ENCODE peak calls at places on chromosomes 5 and 9, in eight cellular contexts. One of them, this sample, is unnamed.
A peak's percentile ranks its signal among the peaks of the same experiment; 100 is the strongest.

GRCh38 chr9:130539473-130540223 is 39.7 kb upstream of the FUBP3 start:
- DNase-seq in uterus: peak; percentile 41
- DNase-seq in gastrocnemius medialis: no peak
- DNase-seq in tibial nerve: no peak
- DNase-seq in fibroblast of lung: peak; percentile 83
- DNase-seq in pancreas: no peak
- DNase-seq in BJ: no peak
- DNase-seq in heart right ventricle: no peak
- DNase-seq in this sample: peak; percentile 16

GRCh38 chr5:66987949-66988838 is 208.4 kb downstream of the CD180 start:
- DNase-seq in tibial nerve: no peak
- DNase-seq in gastrocnemius medialis: no peak
- DNase-seq in BJ: no peak
- DNase-seq in heart right ventricle: no peak
- DNase-seq in fibroblast of lung: no peak
- DNase-seq in pancreas: no peak
- DNase-seq in uterus: no peak
- DNase-seq in this sample: no peak

GRCh38 chr5:151212361-151212899 is 11.5 kb downstream of the CCDC69 start:
- DNase-seq in BJ: no peak
- DNase-seq in heart right ventricle: no peak
- DNase-seq in uterus: no peak
- DNase-seq in tibial nerve: no peak
- DNase-seq in pancreas: no peak
- DNase-seq in gastrocnemius medialis: no peak
- DNase-seq in fibroblast of lung: no peak
- DNase-seq in this sample: no peak

GRCh38 chr9:81595887-81596558 is 93.3 kb downstream of the TLE1 start:
- DNase-seq in gastrocnemius medialis: no peak
- DNase-seq in uterus: no peak
- DNase-seq in tibial nerve: no peak
- DNase-seq in pancreas: no peak
- DNase-seq in BJ: no peak
- DNase-seq in fibroblast of lung: no peak
- DNase-seq in heart right ventricle: no peak
- DNase-seq in this sample: no peak

GRCh38 chr5:107294151-107294550 is 376.6 kb downstream of the EFNA5 start:
- DNase-seq in gastrocnemius medialis: no peak
- DNase-seq in uterus: no peak
- DNase-seq in fibroblast of lung: no peak
- DNase-seq in BJ: no peak
- DNase-seq in pancreas: no peak
- DNase-seq in heart right ventricle: no peak
- DNase-seq in tibial nerve: no peak
- DNase-seq in this sample: no peak

GRCh38 chr5:53479656-53480473 is 564 bp upstream of the FST start:
- DNase-seq in uterus: peak; percentile 56
- DNase-seq in gastrocnemius medialis: no peak
- DNase-seq in fibroblast of lung: peak; percentile 59
- DNase-seq in BJ: no peak
- DNase-seq in tibial nerve: peak; percentile 64
- DNase-seq in heart right ventricle: peak; percentile 61
- DNase-seq in pancreas: peak; percentile 81
- DNase-seq in this sample: no peak

GRCh38 chr5:9699681-9700080 is 69.5 kb upstream of the TAS2R1 start:
- DNase-seq in uterus: no peak
- DNase-seq in pancreas: no peak
- DNase-seq in heart right ventricle: no peak
- DNase-seq in fibroblast of lung: no peak
- DNase-seq in tibial nerve: no peak
- DNase-seq in gastrocnemius medialis: no peak
- DNase-seq in BJ: no peak
- DNase-seq in this sample: no peak

GRCh38 chr9:5799314-5799713 is 33.6 kb downstream of the ERMP1 start:
- DNase-seq in gastrocnemius medialis: no peak
- DNase-seq in fibroblast of lung: peak; percentile 74
- DNase-seq in pancreas: no peak
- DNase-seq in BJ: no peak
- DNase-seq in uterus: no peak
- DNase-seq in tibial nerve: peak; percentile 13
- DNase-seq in heart right ventricle: no peak
- DNase-seq in this sample: no peak

GRCh38 chr9:129026442-129027223 is 1.5 kb downstream of the SH3GLB2 start:
- DNase-seq in heart right ventricle: no peak
- DNase-seq in gastrocnemius medialis: no peak
- DNase-seq in fibroblast of lung: peak; percentile 34
- DNase-seq in tibial nerve: no peak
- DNase-seq in BJ: no peak
- DNase-seq in uterus: peak; percentile 32
- DNase-seq in pancreas: no peak
- DNase-seq in this sample: no peak

GRCh38 chr5:128007939-128008338 is 75.6 kb upstream of the SLC12A2 start:
- DNase-seq in BJ: no peak
- DNase-seq in fibroblast of lung: peak; percentile 30
- DNase-seq in tibial nerve: no peak
- DNase-seq in pancreas: no peak
- DNase-seq in heart right ventricle: no peak
- DNase-seq in gastrocnemius medialis: no peak
- DNase-seq in uterus: no peak
- DNase-seq in this sample: no peak

GRCh38 chr5:65100846-65101678 is 332.3 kb downstream of the CWC27 start:
- DNase-seq in uterus: peak; percentile 34
- DNase-seq in heart right ventricle: peak; percentile 45
- DNase-seq in fibroblast of lung: peak; percentile 91
- DNase-seq in BJ: peak; percentile 11
- DNase-seq in gastrocnemius medialis: peak; percentile 15
- DNase-seq in pancreas: peak; percentile 59
- DNase-seq in tibial nerve: peak; percentile 70
- DNase-seq in this sample: no peak
- TF ChIP-seq CTCF in uterus: peak; percentile 19
- TF ChIP-seq CTCF in heart right ventricle: peak; percentile 47
- TF ChIP-seq CTCF in fibroblast of lung: peak; percentile 87
- TF ChIP-seq CTCF in BJ: peak; percentile 77
- TF ChIP-seq CTCF in gastrocnemius medialis: no peak
- TF ChIP-seq CTCF in pancreas: peak; percentile 37
- TF ChIP-seq CTCF in tibial nerve: peak; percentile 50
- TF ChIP-seq CTCF in this sample: peak; percentile 75

GRCh38 chr9:124217839-124218437 is 39.8 kb upstream of the NEK6 start:
- DNase-seq in gastrocnemius medialis: no peak
- DNase-seq in uterus: no peak
- DNase-seq in fibroblast of lung: no peak
- DNase-seq in heart right ventricle: no peak
- DNase-seq in tibial nerve: no peak
- DNase-seq in pancreas: peak; percentile 19
- DNase-seq in BJ: no peak
- DNase-seq in this sample: no peak

GRCh38 chr9:124221685-124222084 is 36.1 kb upstream of the NEK6 start:
- DNase-seq in heart right ventricle: no peak
- DNase-seq in fibroblast of lung: no peak
- DNase-seq in pancreas: peak; percentile 7
- DNase-seq in gastrocnemius medialis: no peak
- DNase-seq in uterus: no peak
- DNase-seq in BJ: no peak
- DNase-seq in tibial nerve: no peak
- DNase-seq in this sample: no peak

GRCh38 chr9:124220551-124221451 is 36.9 kb upstream of the NEK6 start:
- DNase-seq in gastrocnemius medialis: no peak
- DNase-seq in BJ: no peak
- DNase-seq in tibial nerve: no peak
- DNase-seq in uterus: no peak
- DNase-seq in pancreas: peak; percentile 61
- DNase-seq in fibroblast of lung: peak; percentile 74
- DNase-seq in heart right ventricle: no peak
- DNase-seq in this sample: no peak

GRCh38 chr9:124218438-124219289 is 39.1 kb upstream of the NEK6 start:
- DNase-seq in fibroblast of lung: peak; percentile 28
- DNase-seq in uterus: no peak
- DNase-seq in gastrocnemius medialis: peak; percentile 28
- DNase-seq in BJ: no peak
- DNase-seq in pancreas: peak; percentile 58
- DNase-seq in heart right ventricle: no peak
- DNase-seq in tibial nerve: peak; percentile 48
- DNase-seq in this sample: no peak

GRCh38 chr9:124219290-124219605 is 38.5 kb upstream of the NEK6 start:
- DNase-seq in BJ: no peak
- DNase-seq in fibroblast of lung: no peak
- DNase-seq in pancreas: peak; percentile 15
- DNase-seq in gastrocnemius medialis: no peak
- DNase-seq in heart right ventricle: no peak
- DNase-seq in tibial nerve: no peak
- DNase-seq in uterus: no peak
- DNase-seq in this sample: no peak
- H3K36me3 ChIP-seq in BJ: no peaks in the 10 kb centered on the region
- H3K36me3 ChIP-seq in fibroblast of lung: no peaks in the 10 kb centered on the region
- H3K36me3 ChIP-seq in pancreas: no peaks in the 10 kb centered on the region
- H3K36me3 ChIP-seq in gastrocnemius medialis: no peaks in the 10 kb centered on the region
- H3K36me3 ChIP-seq in heart right ventricle: no peaks in the 10 kb centered on the region
- H3K36me3 ChIP-seq in tibial nerve: no peaks in the 10 kb centered on the region
- H3K36me3 ChIP-seq in uterus: no peaks in the 10 kb centered on the region
- H3K36me3 ChIP-seq in this sample: no peaks in the 10 kb centered on the region

GRCh38 chr5:169296456-169297220 is 4.3 kb downstream of the SLIT3 start:
- DNase-seq in heart right ventricle: no peak
- DNase-seq in tibial nerve: peak; percentile 60
- DNase-seq in uterus: peak; percentile 25
- DNase-seq in gastrocnemius medialis: peak; percentile 3
- DNase-seq in fibroblast of lung: peak; percentile 84
- DNase-seq in pancreas: no peak
- DNase-seq in BJ: peak; percentile 85
- DNase-seq in this sample: no peak

GRCh38 chr5:169300468-169301385 is at the start of gene SLIT3:
- DNase-seq in fibroblast of lung: peak; percentile 70
- DNase-seq in uterus: peak; percentile 85
- DNase-seq in gastrocnemius medialis: peak; percentile 41
- DNase-seq in heart right ventricle: peak; percentile 72
- DNase-seq in BJ: peak; percentile 33
- DNase-seq in pancreas: peak; percentile 66
- DNase-seq in tibial nerve: peak; percentile 40
- DNase-seq in this sample: peak; percentile 29

GRCh38 chr5:169299651-169300467 is 1.1 kb downstream of the SLIT3 start:
- DNase-seq in BJ: no peak
- DNase-seq in gastrocnemius medialis: no peak
- DNase-seq in heart right ventricle: no peak
- DNase-seq in tibial nerve: no peak
- DNase-seq in uterus: no peak
- DNase-seq in pancreas: no peak
- DNase-seq in fibroblast of lung: peak; percentile 25
- DNase-seq in this sample: no peak

GRCh38 chr5:169299146-169299545 is 1.8 kb downstream of the SLIT3 start:
- DNase-seq in heart right ventricle: no peak
- DNase-seq in uterus: no peak
- DNase-seq in tibial nerve: no peak
- DNase-seq in pancreas: no peak
- DNase-seq in fibroblast of lung: peak; percentile 4
- DNase-seq in BJ: no peak
- DNase-seq in gastrocnemius medialis: no peak
- DNase-seq in this sample: no peak

GRCh38 chr5:169298193-169298592 is 2.7 kb downstream of the SLIT3 start:
- DNase-seq in gastrocnemius medialis: no peak
- DNase-seq in heart right ventricle: no peak
- DNase-seq in tibial nerve: no peak
- DNase-seq in uterus: no peak
- DNase-seq in pancreas: no peak
- DNase-seq in fibroblast of lung: no peak
- DNase-seq in BJ: no peak
- DNase-seq in this sample: no peak
- H3K4me3 ChIP-seq in gastrocnemius medialis: no peak overlapping the region
- H3K4me3 ChIP-seq in heart right ventricle: no peak overlapping the region
- H3K4me3 ChIP-seq in tibial nerve: no peak overlapping the region
- H3K4me3 ChIP-seq in uterus: no peak overlapping the region
- H3K4me3 ChIP-seq in pancreas: no peak overlapping the region
- H3K4me3 ChIP-seq in fibroblast of lung: no peak overlapping the region
- H3K4me3 ChIP-seq in BJ: no peak overlapping the region
- H3K4me3 ChIP-seq in this sample: no peak overlapping the region

GRCh38 chr9:33742519-33742918 is 52.8 kb upstream of the PRSS3 start:
- DNase-seq in heart right ventricle: no peak
- DNase-seq in pancreas: no peak
- DNase-seq in tibial nerve: no peak
- DNase-seq in gastrocnemius medialis: no peak
- DNase-seq in uterus: no peak
- DNase-seq in BJ: no peak
- DNase-seq in fibroblast of lung: no peak
- DNase-seq in this sample: no peak
- TF ChIP-seq CTCF in heart right ventricle: no peak
- TF ChIP-seq CTCF in pancreas: no peak
- TF ChIP-seq CTCF in tibial nerve: no peak
- TF ChIP-seq CTCF in gastrocnemius medialis: no peak
- TF ChIP-seq CTCF in uterus: no peak
- TF ChIP-seq CTCF in BJ: no peak
- TF ChIP-seq CTCF in fibroblast of lung: no peak
- TF ChIP-seq CTCF in this sample: no peak

GRCh38 chr5:68226564-68227073 is 11.1 kb downstream of the PIK3R1 start:
- DNase-seq in pancreas: no peak
- DNase-seq in uterus: no peak
- DNase-seq in tibial nerve: no peak
- DNase-seq in fibroblast of lung: no peak
- DNase-seq in BJ: no peak
- DNase-seq in heart right ventricle: no peak
- DNase-seq in gastrocnemius medialis: no peak
- DNase-seq in this sample: no peak
- H3K36me3 ChIP-seq in pancreas: no peaks in the 10 kb centered on the region
- H3K36me3 ChIP-seq in uterus: no peaks in the 10 kb centered on the region
- H3K36me3 ChIP-seq in tibial nerve: peaks cover 46% of the 10 kb centered on the region
- H3K36me3 ChIP-seq in fibroblast of lung: no peaks in the 10 kb centered on the region
- H3K36me3 ChIP-seq in BJ: peaks cover 7% of the 10 kb centered on the region
- H3K36me3 ChIP-seq in heart right ventricle: peaks cover 37% of the 10 kb centered on the region
- H3K36me3 ChIP-seq in gastrocnemius medialis: peaks cover 28% of the 10 kb centered on the region
- H3K36me3 ChIP-seq in this sample: no peaks in the 10 kb centered on the region